ENCODE peak calls at places on chromosome 17, in ten cellular contexts. One of them, this sample, is unnamed.
A peak's percentile ranks its signal among the peaks of the same experiment; 100 is the strongest.

GRCh38 chr17:225551-225950 is 44.1 kb upstream of the DOC2B start:
- DNase-seq in SK-N-SH: no peak
- DNase-seq in RWPE2: peak; percentile 24
- DNase-seq in ovary: peak; percentile 10
- DNase-seq in mesenchymal stem cell: no peak
- DNase-seq in activated T-cell treated with anti-CD3 and anti-CD28 coated beads, Interleukin-2, amount 50 U/mL, for 4 hours: no peak
- DNase-seq in HEK293T: no peak
- DNase-seq in omental fat pad: no peak
- DNase-seq in LHCN-M2: no peak
- DNase-seq in bronchial epithelial cell: no peak
- DNase-seq in this sample: no peak

GRCh38 chr17:66401364-66401763 is 99.0 kb downstream of the PRKCA start:
- DNase-seq in SK-N-SH: no peak
- DNase-seq in RWPE2: no peak
- DNase-seq in ovary: no peak
- DNase-seq in mesenchymal stem cell: no peak
- DNase-seq in activated T-cell treated with anti-CD3 and anti-CD28 coated beads, Interleukin-2, amount 50 U/mL, for 4 hours: no peak
- DNase-seq in HEK293T: no peak
- DNase-seq in omental fat pad: no peak
- DNase-seq in LHCN-M2: no peak
- DNase-seq in bronchial epithelial cell: no peak
- DNase-seq in this sample: no peak

GRCh38 chr17:47304191-47304590 is 19.6 kb upstream of the EFCAB13 start:
- DNase-seq in SK-N-SH: no peak
- DNase-seq in RWPE2: no peak
- DNase-seq in ovary: no peak
- DNase-seq in mesenchymal stem cell: no peak
- DNase-seq in activated T-cell treated with anti-CD3 and anti-CD28 coated beads, Interleukin-2, amount 50 U/mL, for 4 hours: no peak
- DNase-seq in HEK293T: no peak
- DNase-seq in omental fat pad: no peak
- DNase-seq in LHCN-M2: peak; percentile 13
- DNase-seq in bronchial epithelial cell: no peak
- DNase-seq in this sample: peak; percentile 16

GRCh38 chr17:76091526-76092285 is 11.9 kb downstream of the EXOC7 start:
- DNase-seq in SK-N-SH: no peak
- DNase-seq in RWPE2: no peak
- DNase-seq in ovary: peak; percentile 29
- DNase-seq in mesenchymal stem cell: no peak
- DNase-seq in activated T-cell treated with anti-CD3 and anti-CD28 coated beads, Interleukin-2, amount 50 U/mL, for 4 hours: no peak
- DNase-seq in HEK293T: no peak
- DNase-seq in omental fat pad: no peak
- DNase-seq in LHCN-M2: no peak
- DNase-seq in bronchial epithelial cell: no peak
- DNase-seq in this sample: peak; percentile 46

GRCh38 chr17:83125515-83126274 is 46.3 kb downstream of the METRNL start:
- DNase-seq in SK-N-SH: no peak
- DNase-seq in RWPE2: no peak
- DNase-seq in ovary: peak; percentile 26
- DNase-seq in mesenchymal stem cell: no peak
- DNase-seq in activated T-cell treated with anti-CD3 and anti-CD28 coated beads, Interleukin-2, amount 50 U/mL, for 4 hours: no peak
- DNase-seq in HEK293T: no peak
- DNase-seq in omental fat pad: no peak
- DNase-seq in LHCN-M2: no peak
- DNase-seq in bronchial epithelial cell: no peak
- DNase-seq in this sample: no peak

GRCh38 chr17:57989011-57989345 is 924 bp upstream of the VEZF1 start:
- DNase-seq in SK-N-SH: peak; percentile 63
- DNase-seq in RWPE2: no peak
- DNase-seq in ovary: no peak
- DNase-seq in mesenchymal stem cell: peak; percentile 72
- DNase-seq in activated T-cell treated with anti-CD3 and anti-CD28 coated beads, Interleukin-2, amount 50 U/mL, for 4 hours: no peak
- DNase-seq in HEK293T: peak; percentile 32
- DNase-seq in omental fat pad: no peak
- DNase-seq in LHCN-M2: peak; percentile 36
- DNase-seq in bronchial epithelial cell: no peak
- DNase-seq in this sample: peak; percentile 59

GRCh38 chr17:66459811-66460270 is 157.4 kb downstream of the PRKCA start:
- DNase-seq in SK-N-SH: no peak
- DNase-seq in RWPE2: peak; percentile 83
- DNase-seq in ovary: peak; percentile 60
- DNase-seq in mesenchymal stem cell: peak; percentile 99
- DNase-seq in activated T-cell treated with anti-CD3 and anti-CD28 coated beads, Interleukin-2, amount 50 U/mL, for 4 hours: no peak
- DNase-seq in HEK293T: no peak
- DNase-seq in omental fat pad: no peak
- DNase-seq in LHCN-M2: peak; percentile 98
- DNase-seq in bronchial epithelial cell: peak; percentile 88
- DNase-seq in this sample: peak; percentile 99

GRCh38 chr17:74935048-74935447 is 650 bp upstream of the OTOP3 start:
- DNase-seq in SK-N-SH: no peak
- DNase-seq in RWPE2: no peak
- DNase-seq in ovary: no peak
- DNase-seq in mesenchymal stem cell: no peak
- DNase-seq in activated T-cell treated with anti-CD3 and anti-CD28 coated beads, Interleukin-2, amount 50 U/mL, for 4 hours: no peak
- DNase-seq in HEK293T: no peak
- DNase-seq in omental fat pad: no peak
- DNase-seq in LHCN-M2: no peak
- DNase-seq in bronchial epithelial cell: no peak
- DNase-seq in this sample: no peak

GRCh38 chr17:1673041-1673790 is 11.5 kb downstream of the PRPF8 start:
- DNase-seq in SK-N-SH: no peak
- DNase-seq in RWPE2: no peak
- DNase-seq in ovary: no peak
- DNase-seq in mesenchymal stem cell: no peak
- DNase-seq in activated T-cell treated with anti-CD3 and anti-CD28 coated beads, Interleukin-2, amount 50 U/mL, for 4 hours: no peak
- DNase-seq in HEK293T: no peak
- DNase-seq in omental fat pad: no peak
- DNase-seq in LHCN-M2: no peak
- DNase-seq in bronchial epithelial cell: no peak
- DNase-seq in this sample: peak; percentile 30

GRCh38 chr17:27315322-27315721 is 21.4 kb downstream of the WSB1 start:
- DNase-seq in SK-N-SH: no peak
- DNase-seq in RWPE2: no peak
- DNase-seq in ovary: peak; percentile 85
- DNase-seq in mesenchymal stem cell: no peak
- DNase-seq in activated T-cell treated with anti-CD3 and anti-CD28 coated beads, Interleukin-2, amount 50 U/mL, for 4 hours: no peak
- DNase-seq in HEK293T: peak; percentile 49
- DNase-seq in omental fat pad: peak; percentile 66
- DNase-seq in LHCN-M2: peak; percentile 65
- DNase-seq in bronchial epithelial cell: no peak
- DNase-seq in this sample: no peak

GRCh38 chr17:14398766-14399165 is 97.9 kb downstream of the HS3ST3B1 start:
- DNase-seq in SK-N-SH: no peak
- DNase-seq in RWPE2: no peak
- DNase-seq in ovary: no peak
- DNase-seq in mesenchymal stem cell: no peak
- DNase-seq in activated T-cell treated with anti-CD3 and anti-CD28 coated beads, Interleukin-2, amount 50 U/mL, for 4 hours: no peak
- DNase-seq in HEK293T: no peak
- DNase-seq in omental fat pad: no peak
- DNase-seq in LHCN-M2: no peak
- DNase-seq in bronchial epithelial cell: no peak
- DNase-seq in this sample: no peak

GRCh38 chr17:64622931-64623654 is 39.0 kb downstream of the SMURF2 start:
- DNase-seq in SK-N-SH: no peak
- DNase-seq in RWPE2: no peak
- DNase-seq in ovary: no peak
- DNase-seq in mesenchymal stem cell: peak; percentile 91
- DNase-seq in activated T-cell treated with anti-CD3 and anti-CD28 coated beads, Interleukin-2, amount 50 U/mL, for 4 hours: no peak
- DNase-seq in HEK293T: no peak
- DNase-seq in omental fat pad: no peak
- DNase-seq in LHCN-M2: peak; percentile 86
- DNase-seq in bronchial epithelial cell: peak; percentile 97
- DNase-seq in this sample: peak; percentile 94

GRCh38 chr17:29826045-29826692 is 103.9 kb downstream of the SSH2 start:
- DNase-seq in SK-N-SH: no peak
- DNase-seq in RWPE2: no peak
- DNase-seq in ovary: no peak
- DNase-seq in mesenchymal stem cell: no peak
- DNase-seq in activated T-cell treated with anti-CD3 and anti-CD28 coated beads, Interleukin-2, amount 50 U/mL, for 4 hours: no peak
- DNase-seq in HEK293T: no peak
- DNase-seq in omental fat pad: no peak
- DNase-seq in LHCN-M2: no peak
- DNase-seq in bronchial epithelial cell: no peak
- DNase-seq in this sample: no peak

GRCh38 chr17:69452664-69453260 is 38.3 kb downstream of the MAP2K6 start:
- DNase-seq in SK-N-SH: no peak
- DNase-seq in RWPE2: no peak
- DNase-seq in ovary: no peak
- DNase-seq in mesenchymal stem cell: no peak
- DNase-seq in activated T-cell treated with anti-CD3 and anti-CD28 coated beads, Interleukin-2, amount 50 U/mL, for 4 hours: no peak
- DNase-seq in HEK293T: no peak
- DNase-seq in omental fat pad: no peak
- DNase-seq in LHCN-M2: no peak
- DNase-seq in bronchial epithelial cell: no peak
- DNase-seq in this sample: no peak

GRCh38 chr17:59777033-59777432 is 69.6 kb downstream of the VMP1 start:
- DNase-seq in SK-N-SH: no peak
- DNase-seq in RWPE2: no peak
- DNase-seq in ovary: no peak
- DNase-seq in mesenchymal stem cell: no peak
- DNase-seq in activated T-cell treated with anti-CD3 and anti-CD28 coated beads, Interleukin-2, amount 50 U/mL, for 4 hours: no peak
- DNase-seq in HEK293T: no peak
- DNase-seq in omental fat pad: no peak
- DNase-seq in LHCN-M2: no peak
- DNase-seq in bronchial epithelial cell: no peak
- DNase-seq in this sample: no peak

GRCh38 chr17:72150632-72151460 is 30.0 kb downstream of the SOX9 start:
- DNase-seq in SK-N-SH: no peak
- DNase-seq in RWPE2: no peak
- DNase-seq in ovary: no peak
- DNase-seq in mesenchymal stem cell: no peak
- DNase-seq in activated T-cell treated with anti-CD3 and anti-CD28 coated beads, Interleukin-2, amount 50 U/mL, for 4 hours: no peak
- DNase-seq in HEK293T: no peak
- DNase-seq in omental fat pad: no peak
- DNase-seq in LHCN-M2: no peak
- DNase-seq in bronchial epithelial cell: no peak
- DNase-seq in this sample: no peak

GRCh38 chr17:47615766-47616424 is 33.8 kb upstream of the KPNB1 start:
- DNase-seq in SK-N-SH: peak; percentile 60
- DNase-seq in RWPE2: no peak
- DNase-seq in ovary: no peak
- DNase-seq in mesenchymal stem cell: peak; percentile 65
- DNase-seq in activated T-cell treated with anti-CD3 and anti-CD28 coated beads, Interleukin-2, amount 50 U/mL, for 4 hours: no peak
- DNase-seq in HEK293T: peak; percentile 39
- DNase-seq in omental fat pad: no peak
- DNase-seq in LHCN-M2: peak; percentile 68
- DNase-seq in bronchial epithelial cell: peak; percentile 49
- DNase-seq in this sample: peak; percentile 74

GRCh38 chr17:64694207-64694606 is 32.1 kb upstream of the SMURF2 start:
- DNase-seq in SK-N-SH: no peak
- DNase-seq in RWPE2: no peak
- DNase-seq in ovary: no peak
- DNase-seq in mesenchymal stem cell: peak; percentile 94
- DNase-seq in activated T-cell treated with anti-CD3 and anti-CD28 coated beads, Interleukin-2, amount 50 U/mL, for 4 hours: no peak
- DNase-seq in HEK293T: no peak
- DNase-seq in omental fat pad: peak; percentile 32
- DNase-seq in LHCN-M2: peak; percentile 48
- DNase-seq in bronchial epithelial cell: peak; percentile 71
- DNase-seq in this sample: peak; percentile 94

This sample was measured in dermis blood vessel endothelial cell.